ENCODE peak calls at places on chromosomes 12 and 14, in five cellular contexts. X is mucosa of descending colon; D is astrocyte of the spinal cord; T is AG04450; I is CD8-positive, alpha-beta T cell. U is an unnamed sample.

GRCh38 chr14:38207830-38208815 is at the start of gene SSTR1:
- DNase-seq in X (peak; percentile 92), D (peak; percentile 5), T (no peak), I (no peak), U (no peak)

GRCh38 chr12:46998811-46999368 is 80.5 kb upstream of the PCED1B start:
- DNase-seq in X (no peak), D (peak; percentile 73), T (peak; percentile 37), I (no peak), U (no peak)

GRCh38 chr14:84442481-84442880 is 1087.5 kb upstream of the FLRT2 start:
- DNase-seq in X (no peak), D (no peak), T (no peak), I (no peak), U (peak; percentile 23)

GRCh38 chr12:88361493-88361892 is 218.8 kb downstream of the KITLG start:
- DNase-seq in X (no peak), D (no peak), T (no peak), I (no peak), U (peak; percentile 48)

GRCh38 chr12:113894717-113895116 is 71.4 kb downstream of the RBM19 start:
- DNase-seq in X (no peak), D (no peak), T (no peak), I (no peak), U (no peak)

GRCh38 chr14:44759263-44759662 is 202.5 kb downstream of the KLHL28 start:
- DNase-seq in X (no peak), D (no peak), T (no peak), I (no peak), U (no peak)

GRCh38 chr12:62426095-62426488 is 40.5 kb upstream of the MON2 start:
- DNase-seq in X (no peak), D (peak; percentile 14), T (no peak), I (no peak), U (no peak)

GRCh38 chr14:68027276-68027675 is 207.7 kb downstream of the RAD51B start:
- DNase-seq in X (no peak), D (peak; percentile 22), T (no peak), I (no peak), U (no peak)

GRCh38 chr14:77219591-77219990 is 38.0 kb downstream of the TMEM63C start:
- DNase-seq in X (no peak), D (no peak), T (no peak), I (no peak), U (no peak)

GRCh38 chr12:108828774-108829173 is 28.6 kb downstream of the SSH1 start:
- DNase-seq in X (no peak), D (peak; percentile 88), T (no peak), I (no peak), U (peak; percentile 90)

GRCh38 chr14:89504602-89505320 is 87.7 kb upstream of the FOXN3 start:
- DNase-seq in X (no peak), D (peak; percentile 82), T (no peak), I (peak; percentile 25), U (no peak)

GRCh38 chr14:75527449-75528163 is 5.3 kb downstream of the BATF start:
- DNase-seq in X (no peak), D (no peak), T (no peak), I (no peak), U (no peak)

GRCh38 chr12:66132408-66132807 is 1.9 kb upstream of the LLPH start:
- DNase-seq in X (no peak), D (peak; percentile 80), T (peak; percentile 63), I (no peak), U (peak; percentile 31)

GRCh38 chr14:97299661-97300060 is 502.5 kb downstream of the VRK1 start:
- DNase-seq in X (no peak), D (no peak), T (no peak), I (no peak), U (peak; percentile 24)

GRCh38 chr12:6538420-6539275 is 4.3 kb downstream of the GAPDH start:
- DNase-seq in X (peak; percentile 31), D (no peak), T (no peak), I (no peak), U (peak; percentile 45)

GRCh38 chr12:55996715-55997534 is at the start of gene SUOX:
- DNase-seq in X (peak; percentile 95), D (peak; percentile 98), T (peak; percentile 94), I (peak; percentile 26), U (peak; percentile 98)

GRCh38 chr12:98235301-98235700 is 280.1 kb upstream of the TMPO start:
- DNase-seq in X (no peak), D (no peak), T (no peak), I (no peak), U (no peak)

GRCh38 chr14:49620182-49621113 is at the start of the genes MGAT2 and RPL36AL:
- DNase-seq in X (peak; percentile 99), D (peak; percentile 99), T (peak; percentile 98), I (peak; percentile 93), U (peak; percentile 98)
- TF ChIP-seq CTCF in X (peak; percentile 13), D (peak; percentile 45), T (peak; percentile 53), I (no peak), U (peak; percentile 14)

GRCh38 chr12:107448198-107448597 is 237.4 kb upstream of the PWP1 start:
- DNase-seq in X (peak; percentile 39), D (no peak), T (no peak), I (no peak), U (peak; percentile 35)
- TF ChIP-seq CTCF in X (no peak), D (peak; percentile 59), T (peak; percentile 58), I (no peak), U (no peak)

DNA sequence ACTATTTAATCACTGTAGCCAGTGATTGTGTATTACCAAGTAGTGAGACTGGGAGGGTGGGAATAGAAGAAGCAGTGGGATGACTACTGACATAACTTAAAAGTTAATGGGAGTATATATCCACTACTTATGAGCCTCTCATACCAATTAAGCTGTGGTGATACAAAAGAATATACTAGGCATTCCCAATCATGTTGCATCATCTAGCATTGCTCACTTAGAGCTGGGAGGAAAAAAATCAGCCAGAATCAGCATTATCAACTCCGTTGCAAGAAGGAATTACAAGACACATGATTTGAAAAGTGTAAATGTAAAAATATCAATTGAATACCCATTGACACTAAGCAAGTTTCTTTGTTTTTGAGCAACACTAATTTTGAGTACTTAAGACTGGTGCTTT is 745 bp upstream of the PPP1R36 start:
- DNase-seq in X (no peak), D (no peak), T (no peak), I (no peak), U (no peak)
- TF ChIP-seq CTCF in X (no peak), D (no peak), T (no peak), I (no peak), U (no peak)

GRCh38 chr12:52250048-52250990 is 17.3 kb downstream of the KRT7 start:
- DNase-seq in X (no peak), D (no peak), T (no peak), I (no peak), U (peak; percentile 46)
- TF ChIP-seq CTCF in X (no peak), D (no peak), T (no peak), I (no peak), U (no peak)

DNA sequence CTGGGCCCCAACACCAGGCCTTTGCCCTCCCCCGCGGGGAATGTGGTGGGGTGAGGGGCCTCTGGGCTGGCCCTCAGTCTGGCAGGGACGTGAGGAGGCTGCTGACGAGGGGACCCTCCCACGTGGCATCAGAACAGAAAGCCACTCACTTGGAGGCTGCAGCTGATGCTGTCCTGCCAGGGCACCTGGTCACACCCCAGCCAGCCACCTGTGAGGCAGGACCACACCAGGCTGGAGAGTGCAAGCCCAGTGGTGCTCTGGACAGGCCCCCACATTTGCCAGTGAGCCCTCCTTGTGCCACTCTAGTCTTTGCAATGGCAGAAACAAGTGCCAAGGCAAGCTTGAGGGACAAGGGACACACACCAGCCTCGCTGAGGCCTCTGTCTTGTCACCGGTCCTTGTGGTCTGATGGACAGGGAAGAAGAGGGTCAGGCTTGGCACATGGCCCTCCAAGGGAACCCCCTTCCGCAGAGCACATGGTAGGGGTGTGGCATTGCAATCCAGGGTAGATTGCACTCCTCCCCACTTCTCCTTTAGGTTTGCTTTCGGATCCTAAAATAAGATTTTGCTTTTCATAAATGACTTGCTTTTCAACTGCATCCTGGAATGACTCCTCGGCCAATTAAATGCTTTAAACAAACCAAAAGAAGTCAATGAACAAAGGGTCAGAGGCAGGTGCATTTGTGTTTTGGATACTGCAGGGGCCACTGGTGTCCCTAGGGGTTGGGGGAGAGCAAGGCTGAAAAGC is 53.7 kb downstream of the CCDC88C start:
- DNase-seq in X (peak; percentile 38), D (no peak), T (no peak), I (no peak), U (no peak)
- TF ChIP-seq CTCF in X (no peak), D (no peak), T (no peak), I (no peak), U (no peak)

GRCh38 chr12:132078190-132078589 is 65.9 kb downstream of the DDX51 start:
- DNase-seq in X (no peak), D (peak; percentile 81), T (peak; percentile 76), I (no peak), U (peak; percentile 67)

GRCh38 chr12:132079695-132080094 is 64.4 kb downstream of the DDX51 start:
- DNase-seq in X (no peak), D (no peak), T (no peak), I (no peak), U (no peak)

GRCh38 chr12:132081423-132081822 is 62.7 kb downstream of the DDX51 start:
- DNase-seq in X (no peak), D (no peak), T (no peak), I (no peak), U (no peak)

GRCh38 chr12:132077322-132078100 is 66.6 kb downstream of the DDX51 start:
- DNase-seq in X (no peak), D (no peak), T (no peak), I (no peak), U (no peak)

GRCh38 chr12:132079190-132079589 is 64.9 kb downstream of the DDX51 start:
- DNase-seq in X (no peak), D (no peak), T (no peak), I (no peak), U (no peak)
- TF ChIP-seq CTCF in X (no peak), D (no peak), T (no peak), I (no peak), U (no peak)

DNA sequence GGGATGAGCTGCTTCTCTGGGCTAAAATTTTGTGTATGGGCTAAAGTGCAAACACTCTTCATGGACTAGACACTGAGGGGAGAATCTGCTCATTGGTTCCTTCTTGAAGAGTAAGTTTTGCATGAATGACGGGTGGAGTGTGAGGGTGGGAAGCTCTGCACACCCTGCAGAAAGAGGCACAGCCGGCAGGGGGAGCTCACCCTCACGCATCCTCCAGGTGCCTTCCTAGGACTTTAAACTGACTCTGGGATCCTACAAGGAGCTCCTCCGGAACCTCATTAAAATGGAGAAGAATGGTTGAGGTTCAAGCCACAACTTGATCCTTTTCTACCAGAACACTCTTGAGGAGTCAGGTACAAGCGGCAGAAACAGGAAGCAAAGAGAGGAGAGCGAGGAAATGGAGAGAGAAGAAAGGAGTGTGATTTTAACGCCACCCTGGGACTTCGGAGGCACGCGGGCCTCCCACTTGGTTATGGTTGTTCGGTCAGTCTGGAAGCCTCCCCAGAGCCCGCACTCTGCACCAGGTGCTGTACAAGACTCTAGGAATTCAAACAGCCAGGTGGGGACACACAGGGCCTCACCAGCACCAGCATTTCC is 87.5 kb downstream of the SETD3 start:
- DNase-seq in X (peak; percentile 74), D (no peak), T (no peak), I (no peak), U (peak; percentile 54)
- TF ChIP-seq CTCF in X (peak; percentile 73), D (peak; percentile 90), T (peak; percentile 80), I (peak; percentile 45), U (peak; percentile 59)

U was measured in MCF 10A.